ENCODE peak calls at places on chromosomes 3 and 15, in eight cellular contexts. One of them, this sample, is unnamed.

GRCh38 chr3:14573706-14574105 is 33.6 kb upstream of the GRIP2 start:
- DNase-seq in right lobe of liver: no peak
- DNase-seq in RPMI7951: no peak
- DNase-seq in NCI-H2171: no peak
- DNase-seq in cardiac fibroblast: no peak
- DNase-seq in stimulated activated CD8-positive, alpha-beta memory T cell treated with anti-CD3 and anti-CD28 coated beads, Interleukin-15, amount 100 ng/mL, for 24 hours: no peak
- DNase-seq in left cardiac atrium: no peak
- DNase-seq in hepatic stellate cell: no peak
- DNase-seq in this sample: no peak

GRCh38 chr15:88897456-88898194 is 2.3 kb upstream of the HAPLN3 start:
- DNase-seq in hepatic stellate cell: peak
- DNase-seq in RPMI7951: peak
- DNase-seq in cardiac fibroblast: peak
- DNase-seq in right lobe of liver: peak
- DNase-seq in stimulated activated CD8-positive, alpha-beta memory T cell treated with anti-CD3 and anti-CD28 coated beads, Interleukin-15, amount 100 ng/mL, for 24 hours: peak
- DNase-seq in NCI-H2171: peak
- DNase-seq in left cardiac atrium: peak
- DNase-seq in this sample: peak

GRCh38 chr3:134846084-134846483 is 51.0 kb downstream of the EPHB1 start:
- DNase-seq in stimulated activated CD8-positive, alpha-beta memory T cell treated with anti-CD3 and anti-CD28 coated beads, Interleukin-15, amount 100 ng/mL, for 24 hours: no peak
- DNase-seq in hepatic stellate cell: no peak
- DNase-seq in right lobe of liver: no peak
- DNase-seq in cardiac fibroblast: no peak
- DNase-seq in RPMI7951: no peak
- DNase-seq in NCI-H2171: no peak
- DNase-seq in left cardiac atrium: no peak
- DNase-seq in this sample: no peak

GRCh38 chr3:160564949-160565441 is 376 bp downstream of the KPNA4 start:
- DNase-seq in left cardiac atrium: peak
- DNase-seq in NCI-H2171: peak
- DNase-seq in RPMI7951: peak
- DNase-seq in stimulated activated CD8-positive, alpha-beta memory T cell treated with anti-CD3 and anti-CD28 coated beads, Interleukin-15, amount 100 ng/mL, for 24 hours: peak
- DNase-seq in cardiac fibroblast: peak
- DNase-seq in right lobe of liver: peak
- DNase-seq in hepatic stellate cell: peak
- DNase-seq in this sample: peak

GRCh38 chr3:15152166-15152565 is 53.2 kb upstream of the RBSN start:
- DNase-seq in cardiac fibroblast: no peak
- DNase-seq in left cardiac atrium: no peak
- DNase-seq in stimulated activated CD8-positive, alpha-beta memory T cell treated with anti-CD3 and anti-CD28 coated beads, Interleukin-15, amount 100 ng/mL, for 24 hours: no peak
- DNase-seq in hepatic stellate cell: no peak
- DNase-seq in right lobe of liver: no peak
- DNase-seq in RPMI7951: no peak
- DNase-seq in NCI-H2171: no peak
- DNase-seq in this sample: no peak

GRCh38 chr3:46228259-46229222 is 13.7 kb upstream of the CCR3 start:
- DNase-seq in NCI-H2171: no peak
- DNase-seq in stimulated activated CD8-positive, alpha-beta memory T cell treated with anti-CD3 and anti-CD28 coated beads, Interleukin-15, amount 100 ng/mL, for 24 hours: no peak
- DNase-seq in RPMI7951: peak
- DNase-seq in hepatic stellate cell: no peak
- DNase-seq in right lobe of liver: no peak
- DNase-seq in cardiac fibroblast: peak
- DNase-seq in left cardiac atrium: no peak
- DNase-seq in this sample: no peak

GRCh38 chr15:100078511-100079220 is 263.1 kb downstream of the ADAMTS17 start:
- DNase-seq in NCI-H2171: no peak
- DNase-seq in right lobe of liver: no peak
- DNase-seq in left cardiac atrium: no peak
- DNase-seq in RPMI7951: peak
- DNase-seq in stimulated activated CD8-positive, alpha-beta memory T cell treated with anti-CD3 and anti-CD28 coated beads, Interleukin-15, amount 100 ng/mL, for 24 hours: no peak
- DNase-seq in hepatic stellate cell: no peak
- DNase-seq in cardiac fibroblast: no peak
- DNase-seq in this sample: no peak

GRCh38 chr15:49688135-49688790 is 67.4 kb downstream of the DTWD1 start:
- DNase-seq in left cardiac atrium: no peak
- DNase-seq in right lobe of liver: no peak
- DNase-seq in stimulated activated CD8-positive, alpha-beta memory T cell treated with anti-CD3 and anti-CD28 coated beads, Interleukin-15, amount 100 ng/mL, for 24 hours: no peak
- DNase-seq in RPMI7951: peak
- DNase-seq in NCI-H2171: peak
- DNase-seq in cardiac fibroblast: peak
- DNase-seq in hepatic stellate cell: no peak
- DNase-seq in this sample: no peak

GRCh38 chr15:64600794-64601193 is 140.4 kb downstream of the ZNF609 start:
- DNase-seq in NCI-H2171: no peak
- DNase-seq in right lobe of liver: no peak
- DNase-seq in cardiac fibroblast: no peak
- DNase-seq in hepatic stellate cell: no peak
- DNase-seq in RPMI7951: no peak
- DNase-seq in left cardiac atrium: no peak
- DNase-seq in stimulated activated CD8-positive, alpha-beta memory T cell treated with anti-CD3 and anti-CD28 coated beads, Interleukin-15, amount 100 ng/mL, for 24 hours: no peak
- DNase-seq in this sample: no peak

GRCh38 chr15:77409259-77410156 is 10.4 kb downstream of the PEAK1 start:
- DNase-seq in hepatic stellate cell: no peak
- DNase-seq in RPMI7951: no peak
- DNase-seq in right lobe of liver: no peak
- DNase-seq in NCI-H2171: no peak
- DNase-seq in cardiac fibroblast: peak
- DNase-seq in left cardiac atrium: no peak
- DNase-seq in stimulated activated CD8-positive, alpha-beta memory T cell treated with anti-CD3 and anti-CD28 coated beads, Interleukin-15, amount 100 ng/mL, for 24 hours: no peak
- DNase-seq in this sample: no peak

GRCh38 chr3:7630351-7630911 is 769.5 kb downstream of the GRM7 start:
- DNase-seq in cardiac fibroblast: peak
- DNase-seq in hepatic stellate cell: no peak
- DNase-seq in right lobe of liver: no peak
- DNase-seq in NCI-H2171: no peak
- DNase-seq in stimulated activated CD8-positive, alpha-beta memory T cell treated with anti-CD3 and anti-CD28 coated beads, Interleukin-15, amount 100 ng/mL, for 24 hours: no peak
- DNase-seq in left cardiac atrium: no peak
- DNase-seq in RPMI7951: no peak
- DNase-seq in this sample: no peak

GRCh38 chr15:31046759-31047359 is 54.7 kb downstream of the TRPM1 start:
- DNase-seq in right lobe of liver: no peak
- DNase-seq in hepatic stellate cell: no peak
- DNase-seq in NCI-H2171: no peak
- DNase-seq in RPMI7951: no peak
- DNase-seq in cardiac fibroblast: no peak
- DNase-seq in stimulated activated CD8-positive, alpha-beta memory T cell treated with anti-CD3 and anti-CD28 coated beads, Interleukin-15, amount 100 ng/mL, for 24 hours: no peak
- DNase-seq in left cardiac atrium: no peak
- DNase-seq in this sample: peak

GRCh38 chr15:79032656-79033055 is 57.9 kb downstream of the RASGRF1 start:
- DNase-seq in left cardiac atrium: no peak
- DNase-seq in right lobe of liver: peak
- DNase-seq in hepatic stellate cell: no peak
- DNase-seq in NCI-H2171: no peak
- DNase-seq in RPMI7951: no peak
- DNase-seq in stimulated activated CD8-positive, alpha-beta memory T cell treated with anti-CD3 and anti-CD28 coated beads, Interleukin-15, amount 100 ng/mL, for 24 hours: no peak
- DNase-seq in cardiac fibroblast: no peak
- DNase-seq in this sample: no peak

GRCh38 chr3:23051240-23052140 is 151.6 kb upstream of the UBE2E2 start:
- DNase-seq in cardiac fibroblast: no peak
- DNase-seq in NCI-H2171: no peak
- DNase-seq in RPMI7951: peak
- DNase-seq in stimulated activated CD8-positive, alpha-beta memory T cell treated with anti-CD3 and anti-CD28 coated beads, Interleukin-15, amount 100 ng/mL, for 24 hours: no peak
- DNase-seq in right lobe of liver: no peak
- DNase-seq in left cardiac atrium: no peak
- DNase-seq in hepatic stellate cell: no peak
- DNase-seq in this sample: no peak

GRCh38 chr15:43828061-43828657 is 1.4 kb downstream of the WDR76 start:
- DNase-seq in right lobe of liver: no peak
- DNase-seq in NCI-H2171: no peak
- DNase-seq in RPMI7951: peak
- DNase-seq in hepatic stellate cell: peak
- DNase-seq in cardiac fibroblast: peak
- DNase-seq in left cardiac atrium: no peak
- DNase-seq in stimulated activated CD8-positive, alpha-beta memory T cell treated with anti-CD3 and anti-CD28 coated beads, Interleukin-15, amount 100 ng/mL, for 24 hours: no peak
- DNase-seq in this sample: no peak

GRCh38 chr15:100372695-100373036 is 30.9 kb upstream of the ADAMTS17 start:
- DNase-seq in NCI-H2171: no peak
- DNase-seq in left cardiac atrium: peak
- DNase-seq in stimulated activated CD8-positive, alpha-beta memory T cell treated with anti-CD3 and anti-CD28 coated beads, Interleukin-15, amount 100 ng/mL, for 24 hours: no peak
- DNase-seq in RPMI7951: no peak
- DNase-seq in hepatic stellate cell: no peak
- DNase-seq in cardiac fibroblast: no peak
- DNase-seq in right lobe of liver: no peak
- DNase-seq in this sample: no peak

GRCh38 chr3:139597947-139598346 is 58.4 kb upstream of the RBP1 start:
- DNase-seq in RPMI7951: no peak
- DNase-seq in NCI-H2171: no peak
- DNase-seq in hepatic stellate cell: no peak
- DNase-seq in left cardiac atrium: no peak
- DNase-seq in cardiac fibroblast: no peak
- DNase-seq in stimulated activated CD8-positive, alpha-beta memory T cell treated with anti-CD3 and anti-CD28 coated beads, Interleukin-15, amount 100 ng/mL, for 24 hours: no peak
- DNase-seq in right lobe of liver: no peak
- DNase-seq in this sample: no peak

GRCh38 chr3:41045491-41045890 is 153.8 kb upstream of the CTNNB1 start:
- DNase-seq in stimulated activated CD8-positive, alpha-beta memory T cell treated with anti-CD3 and anti-CD28 coated beads, Interleukin-15, amount 100 ng/mL, for 24 hours: no peak
- DNase-seq in RPMI7951: no peak
- DNase-seq in right lobe of liver: no peak
- DNase-seq in left cardiac atrium: no peak
- DNase-seq in NCI-H2171: no peak
- DNase-seq in hepatic stellate cell: no peak
- DNase-seq in cardiac fibroblast: no peak
- DNase-seq in this sample: no peak

GRCh38 chr3:42032693-42033349 is 58.3 kb upstream of the TRAK1 start:
- DNase-seq in left cardiac atrium: peak
- DNase-seq in hepatic stellate cell: no peak
- DNase-seq in NCI-H2171: peak
- DNase-seq in right lobe of liver: peak
- DNase-seq in RPMI7951: peak
- DNase-seq in cardiac fibroblast: peak
- DNase-seq in stimulated activated CD8-positive, alpha-beta memory T cell treated with anti-CD3 and anti-CD28 coated beads, Interleukin-15, amount 100 ng/mL, for 24 hours: no peak
- DNase-seq in this sample: no peak

GRCh38 chr15:50182233-50183013 is 427 bp downstream of the SLC27A2 start:
- DNase-seq in hepatic stellate cell: no peak
- DNase-seq in cardiac fibroblast: peak
- DNase-seq in RPMI7951: no peak
- DNase-seq in right lobe of liver: peak
- DNase-seq in left cardiac atrium: no peak
- DNase-seq in stimulated activated CD8-positive, alpha-beta memory T cell treated with anti-CD3 and anti-CD28 coated beads, Interleukin-15, amount 100 ng/mL, for 24 hours: no peak
- DNase-seq in NCI-H2171: peak
- DNase-seq in this sample: peak

GRCh38 chr3:141959921-141960554 is 83.6 kb downstream of the ATP1B3 start:
- DNase-seq in hepatic stellate cell: peak
- DNase-seq in NCI-H2171: no peak
- DNase-seq in cardiac fibroblast: peak
- DNase-seq in left cardiac atrium: no peak
- DNase-seq in stimulated activated CD8-positive, alpha-beta memory T cell treated with anti-CD3 and anti-CD28 coated beads, Interleukin-15, amount 100 ng/mL, for 24 hours: no peak
- DNase-seq in RPMI7951: peak
- DNase-seq in right lobe of liver: no peak
- DNase-seq in this sample: no peak

GRCh38 chr15:43527802-43528541 is 10.6 kb downstream of the MAP1A start:
- DNase-seq in stimulated activated CD8-positive, alpha-beta memory T cell treated with anti-CD3 and anti-CD28 coated beads, Interleukin-15, amount 100 ng/mL, for 24 hours: no peak
- DNase-seq in NCI-H2171: no peak
- DNase-seq in left cardiac atrium: no peak
- DNase-seq in RPMI7951: no peak
- DNase-seq in right lobe of liver: no peak
- DNase-seq in cardiac fibroblast: no peak
- DNase-seq in hepatic stellate cell: no peak
- DNase-seq in this sample: no peak

GRCh38 chr15:25501828-25502446 is 63.1 kb upstream of the UBE3A start:
- DNase-seq in NCI-H2171: no peak
- DNase-seq in stimulated activated CD8-positive, alpha-beta memory T cell treated with anti-CD3 and anti-CD28 coated beads, Interleukin-15, amount 100 ng/mL, for 24 hours: no peak
- DNase-seq in right lobe of liver: no peak
- DNase-seq in RPMI7951: peak
- DNase-seq in cardiac fibroblast: peak
- DNase-seq in hepatic stellate cell: no peak
- DNase-seq in left cardiac atrium: no peak
- DNase-seq in this sample: no peak

GRCh38 chr3:23999012-23999641 is 54.0 kb downstream of the NR1D2 start:
- DNase-seq in NCI-H2171: no peak
- DNase-seq in stimulated activated CD8-positive, alpha-beta memory T cell treated with anti-CD3 and anti-CD28 coated beads, Interleukin-15, amount 100 ng/mL, for 24 hours: peak
- DNase-seq in cardiac fibroblast: peak
- DNase-seq in right lobe of liver: peak
- DNase-seq in left cardiac atrium: peak
- DNase-seq in hepatic stellate cell: peak
- DNase-seq in RPMI7951: peak
- DNase-seq in this sample: peak

GRCh38 chr3:127153506-127153815 is 39.5 kb upstream of the PRR23E start:
- DNase-seq in NCI-H2171: no peak
- DNase-seq in right lobe of liver: no peak
- DNase-seq in hepatic stellate cell: no peak
- DNase-seq in RPMI7951: no peak
- DNase-seq in stimulated activated CD8-positive, alpha-beta memory T cell treated with anti-CD3 and anti-CD28 coated beads, Interleukin-15, amount 100 ng/mL, for 24 hours: no peak
- DNase-seq in left cardiac atrium: no peak
- DNase-seq in cardiac fibroblast: no peak
- DNase-seq in this sample: no peak

GRCh38 chr15:95249524-95249923 is 1018.2 kb downstream of the MCTP2 start:
- DNase-seq in RPMI7951: no peak
- DNase-seq in stimulated activated CD8-positive, alpha-beta memory T cell treated with anti-CD3 and anti-CD28 coated beads, Interleukin-15, amount 100 ng/mL, for 24 hours: no peak
- DNase-seq in right lobe of liver: no peak
- DNase-seq in NCI-H2171: no peak
- DNase-seq in hepatic stellate cell: no peak
- DNase-seq in cardiac fibroblast: no peak
- DNase-seq in left cardiac atrium: no peak
- DNase-seq in this sample: no peak

GRCh38 chr15:28726102-28726501 is 13.9 kb upstream of the GOLGA8M start:
- DNase-seq in right lobe of liver: no peak
- DNase-seq in cardiac fibroblast: no peak
- DNase-seq in left cardiac atrium: no peak
- DNase-seq in NCI-H2171: no peak
- DNase-seq in hepatic stellate cell: no peak
- DNase-seq in stimulated activated CD8-positive, alpha-beta memory T cell treated with anti-CD3 and anti-CD28 coated beads, Interleukin-15, amount 100 ng/mL, for 24 hours: no peak
- DNase-seq in RPMI7951: no peak
- DNase-seq in this sample: no peak

GRCh38 chr15:38176155-38176554 is 76.5 kb upstream of the SPRED1 start:
- DNase-seq in right lobe of liver: no peak
- DNase-seq in NCI-H2171: no peak
- DNase-seq in RPMI7951: peak
- DNase-seq in hepatic stellate cell: peak
- DNase-seq in cardiac fibroblast: peak
- DNase-seq in stimulated activated CD8-positive, alpha-beta memory T cell treated with anti-CD3 and anti-CD28 coated beads, Interleukin-15, amount 100 ng/mL, for 24 hours: no peak
- DNase-seq in left cardiac atrium: no peak
- DNase-seq in this sample: no peak

GRCh38 chr3:127984241-127984975 is 67.8 kb upstream of the SEC61A1 start:
- DNase-seq in hepatic stellate cell: no peak
- DNase-seq in right lobe of liver: no peak
- DNase-seq in left cardiac atrium: no peak
- DNase-seq in NCI-H2171: no peak
- DNase-seq in RPMI7951: peak
- DNase-seq in stimulated activated CD8-positive, alpha-beta memory T cell treated with anti-CD3 and anti-CD28 coated beads, Interleukin-15, amount 100 ng/mL, for 24 hours: no peak
- DNase-seq in cardiac fibroblast: no peak
- DNase-seq in this sample: no peak

GRCh38 chr15:79981861-79982455 is 11.0 kb upstream of the BCL2A1 start:
- DNase-seq in right lobe of liver: no peak
- DNase-seq in stimulated activated CD8-positive, alpha-beta memory T cell treated with anti-CD3 and anti-CD28 coated beads, Interleukin-15, amount 100 ng/mL, for 24 hours: no peak
- DNase-seq in cardiac fibroblast: no peak
- DNase-seq in hepatic stellate cell: no peak
- DNase-seq in left cardiac atrium: no peak
- DNase-seq in RPMI7951: no peak
- DNase-seq in NCI-H2171: no peak
- DNase-seq in this sample: no peak

GRCh38 chr15:89845305-89845893 is 30.7 kb upstream of the ANPEP start:
- DNase-seq in left cardiac atrium: no peak
- DNase-seq in RPMI7951: peak
- DNase-seq in stimulated activated CD8-positive, alpha-beta memory T cell treated with anti-CD3 and anti-CD28 coated beads, Interleukin-15, amount 100 ng/mL, for 24 hours: no peak
- DNase-seq in right lobe of liver: no peak
- DNase-seq in cardiac fibroblast: peak
- DNase-seq in hepatic stellate cell: peak
- DNase-seq in NCI-H2171: no peak
- DNase-seq in this sample: no peak

GRCh38 chr3:120640231-120640630 is 41.8 kb downstream of the HGD start:
- DNase-seq in NCI-H2171: no peak
- DNase-seq in stimulated activated CD8-positive, alpha-beta memory T cell treated with anti-CD3 and anti-CD28 coated beads, Interleukin-15, amount 100 ng/mL, for 24 hours: no peak
- DNase-seq in RPMI7951: no peak
- DNase-seq in left cardiac atrium: no peak
- DNase-seq in right lobe of liver: no peak
- DNase-seq in hepatic stellate cell: no peak
- DNase-seq in cardiac fibroblast: no peak
- DNase-seq in this sample: no peak

GRCh38 chr3:139588450-139588849 is 48.9 kb upstream of the RBP1 start:
- DNase-seq in left cardiac atrium: peak
- DNase-seq in cardiac fibroblast: no peak
- DNase-seq in stimulated activated CD8-positive, alpha-beta memory T cell treated with anti-CD3 and anti-CD28 coated beads, Interleukin-15, amount 100 ng/mL, for 24 hours: no peak
- DNase-seq in right lobe of liver: no peak
- DNase-seq in RPMI7951: no peak
- DNase-seq in hepatic stellate cell: no peak
- DNase-seq in NCI-H2171: no peak
- DNase-seq in this sample: no peak

GRCh38 chr15:77541421-77542181 is 91.1 kb downstream of the LINGO1 start:
- DNase-seq in hepatic stellate cell: peak
- DNase-seq in right lobe of liver: no peak
- DNase-seq in left cardiac atrium: peak
- DNase-seq in stimulated activated CD8-positive, alpha-beta memory T cell treated with anti-CD3 and anti-CD28 coated beads, Interleukin-15, amount 100 ng/mL, for 24 hours: no peak
- DNase-seq in NCI-H2171: no peak
- DNase-seq in RPMI7951: peak
- DNase-seq in cardiac fibroblast: peak
- DNase-seq in this sample: no peak

This sample was measured in Right ventricle myocardium inferior.